ENCODE peak calls at places on chromosomes 16 and 17, in six cellular contexts. L is NCI-H1048; T is cardiac muscle cell; U is HCEC 1CT; G is dermis blood vessel endothelial cell; Y is stimulated activated CD4-positive, alpha-beta T cell treated with anti-CD3 and anti-CD28 coated beads, Interleukin-4, amount 100 ng/mL, for 24 hours. K is an unnamed sample.

GRCh38 chr16:82585675-82586074 is 41.1 kb upstream of the CDH13 start:
- DNase-seq in L (no peak), T (no peak), U (peak), G (no peak), Y (no peak), K (no peak)

GRCh38 chr17:83155128-83156081 is 76.0 kb downstream of the METRNL start:
- DNase-seq in L (no peak), T (no peak), U (no peak), G (peak), Y (no peak), K (no peak)

GRCh38 chr17:63647065-63647725 is 25.0 kb downstream of the MAP3K3 start:
- DNase-seq in L (no peak), T (no peak), U (no peak), G (no peak), Y (no peak), K (peak)

GRCh38 chr16:546909-547770 is 13.1 kb upstream of the PRR35 start:
- DNase-seq in L (no peak), T (peak), U (no peak), G (peak), Y (peak), K (peak)

GRCh38 chr17:74822329-74823175 is 37.1 kb downstream of the GRIN2C start:
- DNase-seq in L (no peak), T (no peak), U (no peak), G (no peak), Y (no peak), K (no peak)

GRCh38 chr17:80216473-80217456 is 3.4 kb downstream of the SGSH start:
- DNase-seq in L (no peak), T (no peak), U (no peak), G (no peak), Y (no peak), K (no peak)

GRCh38 chr17:56798916-56799315 is 34.8 kb downstream of the C17orf67 start:
- DNase-seq in L (no peak), T (peak), U (no peak), G (no peak), Y (no peak), K (no peak)

GRCh38 chr16:87060026-87060986 is 256.9 kb downstream of the C16orf95 start:
- DNase-seq in L (no peak), T (peak), U (peak), G (peak), Y (no peak), K (no peak)

GRCh38 chr16:20901068-20901440 is 483 bp downstream of the LYRM1 start:
- DNase-seq in L (no peak), T (no peak), U (no peak), G (no peak), Y (peak), K (no peak)

GRCh38 chr17:68424188-68424587 is 33.1 kb downstream of the WIPI1 start:
- DNase-seq in L (no peak), T (no peak), U (no peak), G (no peak), Y (no peak), K (no peak)

GRCh38 chr17:13518271-13519000 is 83.3 kb downstream of the HS3ST3A1 start:
- DNase-seq in L (no peak), T (no peak), U (peak), G (no peak), Y (no peak), K (no peak)

GRCh38 chr17:81983011-81983638 is 5.7 kb downstream of the ASPSCR1 start:
- DNase-seq in L (no peak), T (no peak), U (no peak), G (no peak), Y (no peak), K (no peak)

GRCh38 chr17:68509151-68510057 is 2.8 kb upstream of the PRKAR1A start:
- DNase-seq in L (no peak), T (no peak), U (no peak), G (peak), Y (no peak), K (no peak)

GRCh38 chr16:86723699-86724098 is 145.3 kb downstream of the FOXL1 start:
- DNase-seq in L (no peak), T (peak), U (no peak), G (no peak), Y (no peak), K (no peak)

GRCh38 chr16:79977974-79978836 is 377.7 kb upstream of the MAF start:
- DNase-seq in L (no peak), T (no peak), U (no peak), G (no peak), Y (no peak), K (no peak)

GRCh38 chr16:63737633-63738032 is 1384.2 kb downstream of the CDH11 start:
- DNase-seq in L (no peak), T (no peak), U (no peak), G (no peak), Y (no peak), K (no peak)

GRCh38 chr16:57385083-57385482 is 12.8 kb downstream of the CX3CL1 start:
- DNase-seq in L (no peak), T (no peak), U (no peak), G (no peak), Y (no peak), K (no peak)

GRCh38 chr16:89495121-89495520 is 4.8 kb upstream of the ANKRD11 start:
- DNase-seq in L (no peak), T (peak), U (peak), G (no peak), Y (no peak), K (no peak)

GRCh38 chr17:81695801-81696200 is 7.4 kb upstream of the MRPL12 start:
- DNase-seq in L (no peak), T (no peak), U (no peak), G (no peak), Y (no peak), K (no peak)

K was measured in hepatocyte.